ENCODE peak calls at places on chromosomes 16 and 17, in ten cellular contexts. E is neural crest cell, Q is tibial nerve, G is cardiac muscle cell, D is PC-9, M is heart left ventricle, A is AG04450, S is astrocyte, L is left ventricle myocardium inferior, K is cardiac fibroblast. V is an unnamed sample.

GRCh38 chr17:14845562-14846335 is 419.4 kb downstream of the PMP22 start:
- DNase-seq in Q (no peak), S (no peak), D (no peak), L (no peak), E (no peak), A (no peak), M (no peak), G (no peak), K (peak), V (no peak)

GRCh38 chr16:10569629-10570028 is 10.8 kb downstream of the EMP2 start:
- DNase-seq in G (no peak), K (no peak), S (peak), E (no peak), D (no peak), Q (no peak), M (no peak), A (no peak), L (no peak), V (no peak)

GRCh38 chr17:34892864-34893263 is 68.4 kb downstream of the CCT6B start:
- DNase-seq in S (no peak), Q (no peak), M (no peak), K (no peak), E (peak), A (no peak), G (peak), L (no peak), D (peak), V (peak)

GRCh38 chr17:8747731-8748130 is 3.1 kb upstream of the CCDC42 start:
- DNase-seq in K (no peak), S (no peak), L (no peak), G (no peak), A (no peak), E (no peak), D (no peak), Q (no peak), M (no peak), V (no peak)

GRCh38 chr17:9470171-9470570 is 105.4 kb downstream of the STX8 start:
- DNase-seq in S (peak), Q (no peak), D (no peak), L (no peak), K (peak), A (no peak), M (no peak), G (no peak), E (no peak), V (no peak)

GRCh38 chr17:50199211-50199633 is 2.2 kb downstream of the COL1A1 start:
- DNase-seq in D (no peak), S (no peak), A (no peak), K (peak), Q (no peak), E (no peak), G (no peak), L (peak), M (no peak), V (no peak)

GRCh38 chr16:72203401-72203800 is 31.4 kb upstream of the PMFBP1 start:
- DNase-seq in A (no peak), M (peak), D (no peak), K (peak), Q (no peak), G (no peak), S (peak), E (no peak), L (no peak), V (no peak)

GRCh38 chr17:17127156-17127555 is 79.0 kb downstream of the PLD6 start:
- DNase-seq in A (no peak), L (no peak), Q (no peak), S (no peak), M (no peak), G (no peak), D (no peak), E (no peak), K (no peak), V (no peak)

GRCh38 chr17:75552847-75553552 is 27.5 kb downstream of the LLGL2 start:
- DNase-seq in K (peak), L (no peak), D (no peak), E (no peak), M (no peak), Q (no peak), A (no peak), S (no peak), G (peak), V (peak)

GRCh38 chr16:50301626-50302471 is 35.5 kb downstream of the ADCY7 start:
- DNase-seq in E (no peak), A (no peak), G (no peak), D (peak), L (no peak), M (no peak), K (peak), Q (no peak), S (peak), V (no peak)

GRCh38 chr16:56332464-56333079 is 92.8 kb downstream of the AMFR start:
- DNase-seq in A (no peak), E (peak), S (peak), G (peak), Q (peak), D (peak), K (peak), L (peak), M (peak), V (peak)

GRCh38 chr17:64213995-64214507 is 49.0 kb downstream of the TEX2 start:
- DNase-seq in Q (no peak), A (no peak), L (no peak), G (no peak), K (peak), M (no peak), E (no peak), D (no peak), S (peak), V (no peak)

GRCh38 chr16:8611122-8611521 is 10.4 kb upstream of the METTL22 start:
- DNase-seq in E (no peak), M (no peak), K (no peak), G (no peak), Q (no peak), D (no peak), S (no peak), L (no peak), A (no peak), V (no peak)

GRCh38 chr17:8300629-8301242 is 5.5 kb upstream of the SLC25A35 start:
- DNase-seq in K (peak), D (peak), M (peak), G (peak), E (peak), L (peak), Q (no peak), A (no peak), S (peak), V (peak)

GRCh38 chr17:50443492-50444051 is 17.6 kb downstream of the ACSF2 start:
- DNase-seq in A (no peak), S (no peak), G (peak), E (no peak), L (no peak), M (no peak), Q (no peak), K (peak), D (peak), V (no peak)

GRCh38 chr17:50534222-50534978 is 1.9 kb downstream of the EPN3 start:
- DNase-seq in S (peak), Q (no peak), D (peak), G (no peak), K (no peak), M (no peak), L (no peak), A (no peak), E (no peak), V (no peak)

GRCh38 chr17:50824429-50824828 is 11.0 kb upstream of the WFIKKN2 start:
- DNase-seq in L (no peak), M (no peak), A (no peak), E (no peak), D (no peak), K (no peak), Q (no peak), S (no peak), G (no peak), V (no peak)

GRCh38 chr16:71337631-71338030 is 20.9 kb upstream of the CALB2 start:
- DNase-seq in S (no peak), A (no peak), Q (no peak), K (no peak), E (no peak), G (no peak), D (no peak), M (no peak), L (no peak), V (no peak)

GRCh38 chr17:63279498-63280230 is 166.4 kb downstream of the CYB561 start:
- DNase-seq in Q (no peak), S (peak), D (no peak), A (no peak), M (no peak), L (no peak), K (peak), E (no peak), G (no peak), V (no peak)

GRCh38 chr16:19886061-19886792 is 1.6 kb upstream of the GPRC5B start:
- DNase-seq in K (peak), A (peak), Q (peak), G (peak), M (peak), S (peak), E (peak), L (peak), D (peak), V (peak)

GRCh38 chr16:30922420-30922959 is 882 bp upstream of the FBXL19 start:
- DNase-seq in S (peak), K (peak), L (peak), Q (peak), A (peak), E (peak), D (peak), G (peak), M (peak), V (peak)

GRCh38 chr17:82297280-82297803 is 20.1 kb downstream of the CD7 start:
- DNase-seq in L (peak), M (peak), K (peak), Q (peak), G (no peak), S (peak), D (peak), E (no peak), A (no peak), V (no peak)

GRCh38 chr17:10115536-10115932 is 82.9 kb downstream of the GAS7 start:
- DNase-seq in Q (no peak), D (no peak), M (no peak), S (no peak), A (no peak), L (no peak), K (peak), E (no peak), G (no peak), V (no peak)

GRCh38 chr16:142405-142804 is 3.9 kb upstream of the NPRL3 start:
- DNase-seq in K (no peak), E (no peak), S (no peak), A (no peak), D (no peak), L (no peak), Q (no peak), G (no peak), M (no peak), V (no peak)

GRCh38 chr16:74825016-74825415 is 50.4 kb upstream of the FA2H start:
- DNase-seq in E (no peak), A (no peak), Q (no peak), S (no peak), K (no peak), G (no peak), L (no peak), M (no peak), D (no peak), V (no peak)

GRCh38 chr17:73091770-73092517 is 544 bp downstream of the SLC39A11 start:
- DNase-seq in E (no peak), S (peak), M (peak), D (peak), Q (no peak), A (no peak), G (peak), K (peak), L (peak), V (peak)

GRCh38 chr17:43372273-43372911 is 26.4 kb upstream of the ARL4D start:
- DNase-seq in Q (no peak), K (peak), E (no peak), L (peak), G (peak), D (no peak), A (no peak), M (peak), S (no peak), V (no peak)

GRCh38 chr17:2948721-2949468 is 114.5 kb downstream of the OR1D5 start:
- DNase-seq in Q (no peak), L (no peak), D (no peak), A (no peak), G (no peak), E (no peak), M (no peak), S (no peak), K (no peak), V (no peak)

GRCh38 chr17:65749479-65749878 is 188.0 kb upstream of the AXIN2 start:
- DNase-seq in S (peak), K (peak), Q (no peak), G (no peak), L (no peak), M (no peak), E (no peak), D (peak), A (no peak), V (no peak)

GRCh38 chr17:17795296-17795695 is 41.5 kb downstream of the SREBF1 start:
- DNase-seq in G (no peak), A (no peak), K (no peak), S (no peak), D (no peak), Q (no peak), E (no peak), M (no peak), L (no peak), V (no peak)

GRCh38 chr17:50672831-50673551 is 34.7 kb downstream of the ANKRD40 start:
- DNase-seq in G (no peak), K (no peak), M (peak), L (peak), S (no peak), E (no peak), Q (no peak), A (no peak), D (no peak), V (no peak)

GRCh38 chr16:54928421-54929089 is 2.1 kb upstream of the IRX5 start:
- DNase-seq in G (no peak), S (no peak), A (no peak), E (peak), L (peak), M (peak), Q (no peak), K (no peak), D (no peak), V (no peak)

GRCh38 chr16:1823821-1824220 is 2.8 kb downstream of the HAGH start:
- DNase-seq in M (no peak), A (peak), L (peak), Q (no peak), E (no peak), S (peak), K (peak), G (peak), D (peak), V (peak)

GRCh38 chr17:58965221-58965620 is 141.5 kb downstream of the TRIM37 start:
- DNase-seq in K (peak), A (no peak), L (no peak), M (peak), G (no peak), S (peak), E (no peak), D (no peak), Q (no peak), V (no peak)

GRCh38 chr17:58956997-58957724 is 149.5 kb downstream of the TRIM37 start:
- DNase-seq in G (no peak), K (peak), E (no peak), A (no peak), M (no peak), S (peak), D (no peak), L (no peak), Q (no peak), V (no peak)

DNA sequence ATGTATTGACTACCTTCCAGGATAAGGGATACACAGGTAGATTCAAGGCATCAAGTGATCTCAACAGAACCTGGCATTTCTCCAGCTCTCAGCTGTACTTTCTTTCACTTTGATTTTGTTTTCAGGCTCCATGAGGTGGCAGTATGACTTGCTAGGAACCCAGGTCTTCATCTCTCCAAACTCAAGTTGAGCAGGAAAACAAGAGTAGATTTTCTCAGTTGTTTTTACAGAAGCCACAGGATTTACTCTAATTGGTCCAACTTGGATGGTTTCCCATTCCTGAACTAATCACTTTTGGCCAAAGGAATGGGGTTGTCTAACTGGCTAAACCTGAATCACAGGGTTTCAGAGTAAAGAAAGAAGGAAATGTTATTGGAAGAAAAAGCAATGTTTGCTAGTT is 146.6 kb downstream of the TRIM37 start:
- DNase-seq in G (peak), D (peak), Q (no peak), M (no peak), E (no peak), K (peak), A (peak), S (peak), L (no peak), V (no peak)
- TF ChIP-seq CTCF in G (peak), D (peak), Q (no peak), M (no peak), E (no peak), K (peak), A (peak), S (no peak), L (no peak), V (no peak)

GRCh38 chr16:4767872-4768548 is 1.0 kb upstream of the ZNF500 start:
- DNase-seq in M (no peak), L (no peak), G (no peak), D (peak), K (peak), A (no peak), Q (no peak), S (no peak), E (no peak), V (no peak)

GRCh38 chr16:4766875-4767628 is at the start of gene ZNF500:
- DNase-seq in A (peak), K (peak), G (peak), S (peak), D (peak), E (peak), Q (peak), M (peak), L (peak), V (peak)

GRCh38 chr16:4763791-4764190 is 3.2 kb downstream of the ZNF500 start:
- DNase-seq in K (no peak), M (no peak), A (no peak), S (no peak), G (no peak), D (no peak), E (no peak), Q (no peak), L (no peak), V (no peak)

GRCh38 chr16:4768549-4769305 is 1.8 kb upstream of the ZNF500 start:
- DNase-seq in K (peak), S (peak), M (peak), E (peak), Q (peak), A (peak), L (peak), G (peak), D (peak), V (peak)

DNA sequence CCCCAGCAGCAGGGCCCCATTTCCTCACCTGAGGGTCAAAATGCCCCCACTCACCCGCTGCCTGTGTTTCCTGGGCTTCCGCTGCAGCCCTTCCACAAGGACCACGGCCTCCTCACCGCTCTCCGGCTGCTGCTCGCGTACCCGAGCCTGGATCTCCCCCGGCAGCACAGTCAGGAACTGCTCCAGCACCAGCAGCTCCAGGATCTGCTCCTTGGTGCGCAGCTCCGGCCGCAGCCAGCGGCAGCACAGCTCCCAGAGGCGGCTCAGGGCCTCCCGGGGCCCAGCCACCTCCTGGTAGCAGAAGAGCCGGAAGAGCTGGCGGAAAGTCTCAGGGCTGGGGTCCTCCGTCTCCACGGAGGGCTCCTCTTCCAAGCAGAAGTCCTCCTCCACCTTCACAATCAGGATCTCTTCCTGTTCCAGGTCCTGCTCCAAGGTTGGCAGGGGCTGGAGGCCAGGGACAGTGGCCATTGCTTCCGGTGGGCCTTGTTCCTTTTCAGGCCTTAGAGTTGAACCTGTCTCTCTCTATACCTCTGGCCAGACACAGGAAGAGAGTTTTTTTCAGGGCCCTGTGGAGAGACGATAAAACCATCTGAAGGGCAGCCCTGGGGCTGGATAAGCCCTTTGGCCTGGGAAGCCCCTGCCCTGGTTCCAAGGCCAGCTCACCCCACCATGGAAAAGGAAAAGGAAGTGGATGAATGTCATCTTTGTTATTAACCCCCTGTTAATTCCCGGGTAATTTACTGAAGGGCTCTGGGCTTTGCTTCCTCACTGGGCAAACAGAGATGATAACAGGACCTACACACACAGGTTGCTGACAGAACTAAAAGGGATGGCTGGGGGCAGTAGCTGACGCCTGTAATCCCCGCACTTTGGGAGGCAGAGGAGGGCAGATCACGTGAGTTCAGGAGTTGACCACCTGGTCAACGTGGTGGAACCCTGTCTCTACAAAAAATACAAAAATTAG is 1.2 kb downstream of the ZNF500 start:
- DNase-seq in S (no peak), M (no peak), E (no peak), Q (no peak), L (no peak), D (no peak), A (no peak), K (no peak), G (no peak), V (no peak)
- TF ChIP-seq CTCF in S (no peak), M (no peak), E (no peak), Q (no peak), L (no peak), D (no peak), A (no peak), K (no peak), G (no peak), V (no peak)

GRCh38 chr16:81612351-81613170 is 166.5 kb upstream of the PLCG2 start:
- DNase-seq in A (no peak), S (peak), M (peak), G (no peak), E (no peak), K (peak), D (no peak), L (peak), Q (no peak), V (no peak)
- TF ChIP-seq CTCF in A (no peak), S (no peak), M (no peak), G (no peak), E (no peak), K (no peak), D (no peak), L (no peak), Q (no peak), V (no peak)

DNA sequence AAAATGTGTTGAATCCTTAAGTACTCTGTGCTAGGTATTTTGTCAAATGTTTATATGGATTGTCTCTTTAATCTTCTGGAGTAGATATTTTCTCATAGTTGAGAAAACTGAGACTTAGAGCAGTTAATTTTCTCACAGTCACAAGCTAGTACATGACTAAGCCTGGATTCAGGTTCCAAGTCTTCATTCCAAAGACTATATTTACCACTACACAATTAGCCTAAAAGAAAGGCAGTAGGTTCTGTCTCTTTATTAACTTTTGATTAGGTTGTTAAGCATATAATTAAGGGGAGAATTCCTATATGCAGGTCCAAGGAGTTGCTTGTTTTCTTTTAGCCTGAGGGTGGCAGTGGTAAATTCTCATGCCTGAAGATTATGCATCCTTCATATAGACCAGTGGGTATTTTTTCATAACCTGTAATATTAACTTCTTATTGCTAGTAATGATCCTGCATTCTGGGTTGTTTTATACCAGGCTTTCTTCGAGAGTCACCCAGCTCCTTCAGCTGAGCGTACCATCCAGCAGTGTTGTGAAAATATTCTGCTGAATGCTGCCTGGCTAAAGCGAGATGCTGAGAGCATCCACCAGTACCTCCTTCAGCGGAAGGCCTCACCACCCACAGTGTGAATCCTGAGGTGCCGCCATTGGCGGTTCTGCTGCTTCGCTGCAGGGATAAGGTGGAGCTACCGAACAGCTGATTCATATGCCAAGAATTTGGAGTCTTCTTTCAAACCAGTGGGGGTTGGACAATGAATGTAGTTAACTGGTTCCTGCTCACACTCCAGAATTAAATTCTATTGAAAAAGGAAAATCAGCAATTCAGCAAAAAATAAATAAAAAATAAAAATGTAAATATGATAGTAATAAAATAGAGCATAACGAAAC is 28.2 kb upstream of the KPNB1 start:
- DNase-seq in A (peak), G (peak), K (peak), M (peak), S (peak), D (peak), Q (no peak), E (no peak), L (no peak), V (peak)
- TF ChIP-seq CTCF in A (no peak), G (peak), K (no peak), M (no peak), S (no peak), D (no peak), Q (no peak), E (no peak), L (no peak), V (no peak)

GRCh38 chr17:71460943-71461342 is 659.9 kb upstream of the SOX9 start:
- DNase-seq in K (peak), Q (no peak), A (no peak), E (peak), S (no peak), L (no peak), M (no peak), G (peak), D (no peak), V (no peak)
- TF ChIP-seq CTCF in K (peak), Q (no peak), A (peak), E (peak), S (peak), L (peak), M (peak), G (peak), D (peak), V (peak)